ENCODE peak calls at places on chromosomes 3 and 15, in nine cellular contexts. R is NB4; X is NCI-H524 treated with DMSO at 0.1 percent for 48 hours; Q is AG08396; C is thoracic aorta; G is NCI-H510A treated with DMSO at 0.1 percent for 48 hours; S is GM12865; V is naive thymus-derived CD8-positive, alpha-beta T cell; T is nephron progenitor cell. Z is an unnamed sample.

GRCh38 chr15:39623550-39623931 is 42.7 kb downstream of the THBS1 start:
- DNase-seq in C (no peak), T (no peak), V (peak; percentile 44), S (peak; percentile 95), R (no peak), Q (no peak), X (no peak), G (no peak), Z (peak; percentile 57)

GRCh38 chr3:69282191-69282590 is 103.7 kb downstream of the FRMD4B start:
- DNase-seq in X (no peak), G (no peak), C (no peak), R (no peak), S (peak; percentile 51), T (no peak), V (peak; percentile 31), Q (no peak), Z (peak; percentile 19)

GRCh38 chr3:79038057-79038456 is 729.7 kb downstream of the ROBO1 start:
- DNase-seq in G (no peak), V (no peak), R (no peak), S (no peak), X (no peak), Q (no peak), T (no peak), C (no peak), Z (no peak)

GRCh38 chr3:45779746-45780735 is 16.3 kb downstream of the SLC6A20 start:
- DNase-seq in G (peak; percentile 9), C (no peak), R (no peak), X (no peak), Q (no peak), V (no peak), S (no peak), T (no peak), Z (no peak)

GRCh38 chr15:74466570-74466969 is 5.6 kb upstream of the UBL7 start:
- DNase-seq in C (no peak), V (no peak), R (no peak), T (no peak), S (no peak), X (no peak), Q (no peak), G (no peak), Z (no peak)

GRCh38 chr15:31300981-31301686 is 25.5 kb upstream of the KLF13 start:
- DNase-seq in T (peak; percentile 43), V (no peak), G (no peak), C (no peak), X (peak; percentile 89), R (peak; percentile 95), Q (no peak), S (no peak), Z (no peak)

GRCh38 chr3:48989796-48990635 is at the start of gene P4HTM:
- DNase-seq in V (peak; percentile 57), R (peak; percentile 85), C (peak; percentile 59), S (peak; percentile 83), G (peak; percentile 54), Q (peak; percentile 92), T (peak; percentile 78), X (peak; percentile 39), Z (peak; percentile 77)

GRCh38 chr3:85567074-85567676 is 608.4 kb downstream of the CADM2 start:
- DNase-seq in R (peak; percentile 69), C (no peak), G (peak; percentile 3), Q (no peak), S (peak; percentile 62), X (no peak), T (peak; percentile 64), V (no peak), Z (peak; percentile 20)

GRCh38 chr3:45684327-45684892 is 4.8 kb upstream of the SACM1L start:
- DNase-seq in X (no peak), G (no peak), Q (no peak), S (no peak), R (no peak), C (no peak), T (no peak), V (no peak), Z (no peak)

GRCh38 chr15:31200735-31201151 is 99.2 kb upstream of the TRPM1 start:
- DNase-seq in C (no peak), G (no peak), S (peak; percentile 81), Q (peak; percentile 42), R (peak; percentile 52), V (peak; percentile 64), X (peak; percentile 76), T (peak; percentile 74), Z (no peak)

GRCh38 chr3:152695810-152696209 is 139.1 kb upstream of the P2RY1 start:
- DNase-seq in G (no peak), Q (no peak), S (no peak), R (no peak), T (no peak), V (no peak), C (no peak), X (no peak), Z (no peak)

GRCh38 chr3:186241910-186242821 is 119.9 kb downstream of the DGKG start:
- DNase-seq in C (no peak), V (peak; percentile 17), R (peak; percentile 93), G (peak; percentile 33), Q (peak; percentile 85), X (no peak), T (peak; percentile 44), S (peak; percentile 93), Z (peak; percentile 77)

GRCh38 chr3:37905346-37905745 is 43.7 kb downstream of the CTDSPL start:
- DNase-seq in R (no peak), X (no peak), T (no peak), V (no peak), C (no peak), S (no peak), Q (no peak), G (no peak), Z (no peak)

GRCh38 chr15:56772868-56773639 is 39.7 kb upstream of the ZNF280D start:
- DNase-seq in X (no peak), V (no peak), G (peak; percentile 48), C (no peak), T (no peak), Q (peak; percentile 26), S (no peak), R (no peak), Z (no peak)

GRCh38 chr3:11668243-11669232 is 24.8 kb upstream of the VGLL4 start:
- DNase-seq in S (no peak), X (no peak), V (no peak), Q (no peak), T (no peak), G (no peak), C (no peak), R (no peak), Z (no peak)

GRCh38 chr3:169298247-169298992 is 365.1 kb downstream of the MECOM start:
- DNase-seq in V (no peak), G (no peak), Q (no peak), C (no peak), X (no peak), R (no peak), S (no peak), T (no peak), Z (no peak)

GRCh38 chr3:30124435-30125390 is 481.7 kb upstream of the TGFBR2 start:
- DNase-seq in X (no peak), C (no peak), R (no peak), S (no peak), Q (no peak), V (no peak), T (no peak), G (no peak), Z (no peak)

GRCh38 chr3:140834266-140835037 is 107.2 kb upstream of the SLC25A36 start:
- DNase-seq in R (no peak), T (no peak), Q (no peak), S (no peak), C (no peak), V (no peak), G (no peak), X (no peak), Z (no peak)

GRCh38 chr15:57432141-57432701 is 55.9 kb downstream of the CGNL1 start:
- DNase-seq in V (no peak), X (peak; percentile 95), G (no peak), R (no peak), C (no peak), T (no peak), Q (no peak), S (no peak), Z (no peak)

GRCh38 chr3:12518266-12519028 is 26.9 kb downstream of the MKRN2OS start:
- DNase-seq in V (no peak), Q (no peak), R (no peak), T (peak; percentile 22), C (no peak), S (no peak), G (no peak), X (no peak), Z (no peak)

GRCh38 chr15:28456476-28457395 is 76.0 kb downstream of the GOLGA8G start:
- DNase-seq in X (no peak), Q (no peak), G (no peak), S (no peak), T (peak; percentile 22), R (no peak), V (no peak), C (no peak), Z (no peak)

GRCh38 chr15:56805466-56806146 is 72.3 kb upstream of the ZNF280D start:
- DNase-seq in V (no peak), Q (peak; percentile 57), X (no peak), C (no peak), S (peak; percentile 58), G (no peak), R (no peak), T (no peak), Z (no peak)

GRCh38 chr15:98547741-98548166 is 100.6 kb upstream of the IGF1R start:
- DNase-seq in C (no peak), S (no peak), T (peak; percentile 60), X (no peak), Q (peak; percentile 48), G (no peak), V (no peak), R (peak; percentile 66), Z (no peak)

Z was measured in GM10248.